ENCODE peak calls at places on chromosomes 2 and 18, in eight cellular contexts. One of them, this sample, is unnamed.

GRCh38 chr2:45005261-45006002 is 3.8 kb downstream of the SIX2 start:
- DNase-seq in LNCaP clone FGC: no peak
- DNase-seq in heart right ventricle: no peak
- DNase-seq in stomach: no peak
- DNase-seq in CD8-positive, alpha-beta T cell: no peak
- DNase-seq in BJ: no peak
- DNase-seq in psoas muscle: no peak
- DNase-seq in fibroblast of lung: no peak
- DNase-seq in this sample: no peak

GRCh38 chr18:12767580-12768155 is 64.8 kb downstream of the PSMG2 start:
- DNase-seq in fibroblast of lung: no peak
- DNase-seq in BJ: no peak
- DNase-seq in stomach: no peak
- DNase-seq in heart right ventricle: no peak
- DNase-seq in CD8-positive, alpha-beta T cell: no peak
- DNase-seq in psoas muscle: no peak
- DNase-seq in LNCaP clone FGC: no peak
- DNase-seq in this sample: no peak

GRCh38 chr2:5734866-5735861 is 43.0 kb downstream of the SOX11 start:
- DNase-seq in heart right ventricle: no peak
- DNase-seq in psoas muscle: no peak
- DNase-seq in stomach: no peak
- DNase-seq in LNCaP clone FGC: no peak
- DNase-seq in BJ: no peak
- DNase-seq in fibroblast of lung: no peak
- DNase-seq in CD8-positive, alpha-beta T cell: no peak
- DNase-seq in this sample: no peak

GRCh38 chr2:127673304-127674069 is 1.8 kb downstream of the LIMS2 start:
- DNase-seq in CD8-positive, alpha-beta T cell: peak
- DNase-seq in fibroblast of lung: no peak
- DNase-seq in psoas muscle: peak
- DNase-seq in BJ: no peak
- DNase-seq in stomach: peak
- DNase-seq in heart right ventricle: peak
- DNase-seq in LNCaP clone FGC: no peak
- DNase-seq in this sample: peak

GRCh38 chr2:36403675-36404230 is 48.2 kb downstream of the CRIM1 start:
- DNase-seq in fibroblast of lung: peak
- DNase-seq in heart right ventricle: no peak
- DNase-seq in CD8-positive, alpha-beta T cell: no peak
- DNase-seq in LNCaP clone FGC: no peak
- DNase-seq in stomach: no peak
- DNase-seq in BJ: peak
- DNase-seq in psoas muscle: no peak
- DNase-seq in this sample: peak

GRCh38 chr2:186379052-186379451 is 107.0 kb upstream of the ZC3H15 start:
- DNase-seq in psoas muscle: no peak
- DNase-seq in stomach: no peak
- DNase-seq in BJ: no peak
- DNase-seq in fibroblast of lung: peak
- DNase-seq in LNCaP clone FGC: no peak
- DNase-seq in CD8-positive, alpha-beta T cell: no peak
- DNase-seq in heart right ventricle: no peak
- DNase-seq in this sample: no peak

GRCh38 chr2:229650886-229651285 is 63.5 kb downstream of the DNER start:
- DNase-seq in stomach: no peak
- DNase-seq in heart right ventricle: no peak
- DNase-seq in BJ: no peak
- DNase-seq in LNCaP clone FGC: no peak
- DNase-seq in fibroblast of lung: no peak
- DNase-seq in psoas muscle: no peak
- DNase-seq in CD8-positive, alpha-beta T cell: no peak
- DNase-seq in this sample: no peak

GRCh38 chr2:96574364-96574763 is 37.8 kb downstream of the ARID5A start:
- DNase-seq in CD8-positive, alpha-beta T cell: no peak
- DNase-seq in heart right ventricle: no peak
- DNase-seq in BJ: no peak
- DNase-seq in LNCaP clone FGC: no peak
- DNase-seq in psoas muscle: no peak
- DNase-seq in stomach: no peak
- DNase-seq in fibroblast of lung: no peak
- DNase-seq in this sample: no peak

GRCh38 chr18:70132999-70133398 is 72.5 kb downstream of the RTTN start:
- DNase-seq in BJ: peak
- DNase-seq in CD8-positive, alpha-beta T cell: no peak
- DNase-seq in stomach: no peak
- DNase-seq in fibroblast of lung: peak
- DNase-seq in LNCaP clone FGC: peak
- DNase-seq in heart right ventricle: no peak
- DNase-seq in psoas muscle: no peak
- DNase-seq in this sample: peak

GRCh38 chr2:122980672-122981071 is 1044.4 kb upstream of the CNTNAP5 start:
- DNase-seq in BJ: no peak
- DNase-seq in LNCaP clone FGC: no peak
- DNase-seq in stomach: no peak
- DNase-seq in heart right ventricle: peak
- DNase-seq in fibroblast of lung: no peak
- DNase-seq in CD8-positive, alpha-beta T cell: no peak
- DNase-seq in psoas muscle: peak
- DNase-seq in this sample: no peak

GRCh38 chr18:62596145-62597005 is 73.5 kb downstream of the ZCCHC2 start:
- DNase-seq in psoas muscle: no peak
- DNase-seq in fibroblast of lung: peak
- DNase-seq in stomach: no peak
- DNase-seq in LNCaP clone FGC: no peak
- DNase-seq in CD8-positive, alpha-beta T cell: no peak
- DNase-seq in heart right ventricle: peak
- DNase-seq in BJ: no peak
- DNase-seq in this sample: no peak

GRCh38 chr2:105736145-105736544 is 8.6 kb upstream of the NCK2 start:
- DNase-seq in heart right ventricle: no peak
- DNase-seq in stomach: no peak
- DNase-seq in psoas muscle: no peak
- DNase-seq in LNCaP clone FGC: no peak
- DNase-seq in BJ: no peak
- DNase-seq in CD8-positive, alpha-beta T cell: peak
- DNase-seq in fibroblast of lung: no peak
- DNase-seq in this sample: no peak

GRCh38 chr2:69138793-69139510 is 126.0 kb downstream of the ANTXR1 start:
- DNase-seq in fibroblast of lung: peak
- DNase-seq in CD8-positive, alpha-beta T cell: no peak
- DNase-seq in psoas muscle: peak
- DNase-seq in heart right ventricle: no peak
- DNase-seq in BJ: peak
- DNase-seq in LNCaP clone FGC: peak
- DNase-seq in stomach: no peak
- DNase-seq in this sample: peak

GRCh38 chr2:205937193-205937592 is 148.8 kb downstream of the INO80D start:
- DNase-seq in BJ: no peak
- DNase-seq in stomach: no peak
- DNase-seq in fibroblast of lung: no peak
- DNase-seq in psoas muscle: no peak
- DNase-seq in CD8-positive, alpha-beta T cell: no peak
- DNase-seq in LNCaP clone FGC: no peak
- DNase-seq in heart right ventricle: no peak
- DNase-seq in this sample: no peak

GRCh38 chr2:238376884-238377391 is 49.8 kb upstream of the ASB1 start:
- DNase-seq in fibroblast of lung: peak
- DNase-seq in BJ: no peak
- DNase-seq in stomach: no peak
- DNase-seq in CD8-positive, alpha-beta T cell: no peak
- DNase-seq in psoas muscle: no peak
- DNase-seq in heart right ventricle: no peak
- DNase-seq in LNCaP clone FGC: no peak
- DNase-seq in this sample: no peak

GRCh38 chr18:58402247-58402646 is 226.6 kb downstream of the ALPK2 start:
- DNase-seq in BJ: no peak
- DNase-seq in psoas muscle: no peak
- DNase-seq in CD8-positive, alpha-beta T cell: no peak
- DNase-seq in heart right ventricle: no peak
- DNase-seq in fibroblast of lung: peak
- DNase-seq in LNCaP clone FGC: peak
- DNase-seq in stomach: no peak
- DNase-seq in this sample: peak

GRCh38 chr2:85578243-85579180 is 1.1 kb downstream of the VAMP8 start:
- DNase-seq in psoas muscle: peak
- DNase-seq in BJ: no peak
- DNase-seq in stomach: peak
- DNase-seq in heart right ventricle: peak
- DNase-seq in CD8-positive, alpha-beta T cell: no peak
- DNase-seq in fibroblast of lung: no peak
- DNase-seq in LNCaP clone FGC: no peak
- DNase-seq in this sample: no peak

GRCh38 chr2:85580206-85580605 is 2.8 kb downstream of the VAMP8 start:
- DNase-seq in fibroblast of lung: no peak
- DNase-seq in CD8-positive, alpha-beta T cell: no peak
- DNase-seq in psoas muscle: peak
- DNase-seq in stomach: no peak
- DNase-seq in BJ: no peak
- DNase-seq in heart right ventricle: no peak
- DNase-seq in LNCaP clone FGC: no peak
- DNase-seq in this sample: no peak

GRCh38 chr2:85577386-85578242 is at the start of gene VAMP8:
- DNase-seq in fibroblast of lung: no peak
- DNase-seq in stomach: peak
- DNase-seq in psoas muscle: peak
- DNase-seq in BJ: no peak
- DNase-seq in CD8-positive, alpha-beta T cell: peak
- DNase-seq in heart right ventricle: no peak
- DNase-seq in LNCaP clone FGC: peak
- DNase-seq in this sample: no peak

GRCh38 chr2:85577063-85577385 is 362 bp upstream of the VAMP8 start:
- DNase-seq in stomach: no peak
- DNase-seq in BJ: no peak
- DNase-seq in fibroblast of lung: no peak
- DNase-seq in LNCaP clone FGC: no peak
- DNase-seq in psoas muscle: peak
- DNase-seq in heart right ventricle: no peak
- DNase-seq in CD8-positive, alpha-beta T cell: no peak
- DNase-seq in this sample: no peak

GRCh38 chr2:85579266-85579935 is 2.0 kb downstream of the VAMP8 start:
- DNase-seq in CD8-positive, alpha-beta T cell: no peak
- DNase-seq in LNCaP clone FGC: no peak
- DNase-seq in psoas muscle: peak
- DNase-seq in fibroblast of lung: no peak
- DNase-seq in stomach: no peak
- DNase-seq in heart right ventricle: no peak
- DNase-seq in BJ: no peak
- DNase-seq in this sample: no peak
- H3K4me3 ChIP-seq in CD8-positive, alpha-beta T cell: peak
- H3K4me3 ChIP-seq in LNCaP clone FGC: no peak
- H3K4me3 ChIP-seq in psoas muscle: peak
- H3K4me3 ChIP-seq in fibroblast of lung: no peak
- H3K4me3 ChIP-seq in stomach: peak
- H3K4me3 ChIP-seq in heart right ventricle: peak
- H3K4me3 ChIP-seq in BJ: no peak
- H3K4me3 ChIP-seq in this sample: no peak

GRCh38 chr2:203720922-203721672 is 14.7 kb downstream of the CD28 start:
- DNase-seq in heart right ventricle: no peak
- DNase-seq in stomach: no peak
- DNase-seq in BJ: no peak
- DNase-seq in psoas muscle: no peak
- DNase-seq in fibroblast of lung: no peak
- DNase-seq in LNCaP clone FGC: peak
- DNase-seq in CD8-positive, alpha-beta T cell: no peak
- DNase-seq in this sample: no peak
- TF ChIP-seq CTCF in heart right ventricle: no peak
- TF ChIP-seq CTCF in stomach: no peak
- TF ChIP-seq CTCF in BJ: no peak
- TF ChIP-seq CTCF in psoas muscle: no peak
- TF ChIP-seq CTCF in fibroblast of lung: no peak
- TF ChIP-seq CTCF in LNCaP clone FGC: no peak
- TF ChIP-seq CTCF in CD8-positive, alpha-beta T cell: no peak
- TF ChIP-seq CTCF in this sample: no peak

GRCh38 chr2:35080231-35080905 is 1275.2 kb upstream of the CRIM1 start:
- DNase-seq in CD8-positive, alpha-beta T cell: no peak
- DNase-seq in heart right ventricle: no peak
- DNase-seq in LNCaP clone FGC: no peak
- DNase-seq in psoas muscle: no peak
- DNase-seq in BJ: no peak
- DNase-seq in fibroblast of lung: peak
- DNase-seq in stomach: no peak
- DNase-seq in this sample: no peak

GRCh38 chr2:35082072-35082471 is 1273.5 kb upstream of the CRIM1 start:
- DNase-seq in CD8-positive, alpha-beta T cell: no peak
- DNase-seq in stomach: no peak
- DNase-seq in LNCaP clone FGC: no peak
- DNase-seq in BJ: no peak
- DNase-seq in heart right ventricle: no peak
- DNase-seq in fibroblast of lung: no peak
- DNase-seq in psoas muscle: no peak
- DNase-seq in this sample: no peak

DNA sequence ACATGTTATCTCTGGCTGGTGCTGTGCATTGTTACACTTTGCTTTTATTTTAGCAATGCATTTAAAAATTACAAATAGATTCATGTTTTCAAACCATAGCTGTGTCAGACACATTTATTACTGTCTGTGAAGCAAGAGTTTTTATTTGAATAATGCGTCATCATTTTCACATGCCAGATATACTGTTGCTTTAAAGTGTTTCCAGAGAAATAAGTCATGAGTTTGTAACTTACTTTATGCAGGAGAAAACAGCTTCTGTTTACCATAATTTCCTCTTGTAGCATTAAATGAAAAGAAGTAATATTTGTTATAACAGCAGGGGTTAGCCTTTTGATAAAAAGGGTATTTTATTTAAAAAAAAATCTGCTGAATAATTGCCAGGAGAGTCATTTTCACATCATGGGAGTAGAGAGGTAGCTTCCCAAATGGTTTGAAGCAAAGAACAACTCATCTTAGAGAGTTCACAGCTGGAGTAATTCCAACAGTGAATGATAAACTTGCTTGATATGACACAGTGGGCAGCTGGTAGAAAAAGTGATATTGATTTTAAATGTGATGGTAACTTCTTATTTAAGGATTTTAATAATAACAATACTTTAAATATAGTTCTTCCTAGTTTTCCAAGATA is 1274.5 kb upstream of the CRIM1 start:
- DNase-seq in LNCaP clone FGC: no peak
- DNase-seq in stomach: no peak
- DNase-seq in BJ: no peak
- DNase-seq in psoas muscle: no peak
- DNase-seq in fibroblast of lung: peak
- DNase-seq in heart right ventricle: no peak
- DNase-seq in CD8-positive, alpha-beta T cell: no peak
- DNase-seq in this sample: no peak
- H3K4me3 ChIP-seq in LNCaP clone FGC: no peak
- H3K4me3 ChIP-seq in stomach: no peak
- H3K4me3 ChIP-seq in BJ: no peak
- H3K4me3 ChIP-seq in psoas muscle: no peak
- H3K4me3 ChIP-seq in fibroblast of lung: no peak
- H3K4me3 ChIP-seq in heart right ventricle: no peak
- H3K4me3 ChIP-seq in CD8-positive, alpha-beta T cell: no peak
- H3K4me3 ChIP-seq in this sample: no peak

DNA sequence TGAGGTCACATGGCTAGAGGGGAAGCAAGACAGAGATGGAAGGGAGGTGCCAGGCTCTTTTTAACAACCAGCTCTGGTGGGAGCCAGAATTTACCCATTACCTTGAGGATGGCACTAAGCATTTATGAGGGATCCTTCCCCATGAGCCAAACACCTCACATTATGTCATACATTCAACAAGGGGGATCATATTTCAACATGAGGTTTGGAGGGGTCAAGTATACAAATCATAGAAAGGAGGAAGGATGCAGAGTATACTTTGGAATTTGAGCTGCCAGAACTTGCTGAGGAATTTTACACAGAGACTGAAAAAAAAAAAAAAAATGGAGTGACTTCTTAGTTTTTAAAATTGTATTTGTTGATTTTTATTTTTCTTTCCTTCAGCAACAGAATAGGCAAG is 891.4 kb downstream of the CCDC85A start:
- DNase-seq in fibroblast of lung: peak
- DNase-seq in LNCaP clone FGC: no peak
- DNase-seq in BJ: no peak
- DNase-seq in stomach: no peak
- DNase-seq in heart right ventricle: no peak
- DNase-seq in CD8-positive, alpha-beta T cell: no peak
- DNase-seq in psoas muscle: no peak
- DNase-seq in this sample: no peak
- TF ChIP-seq CTCF in fibroblast of lung: no peak
- TF ChIP-seq CTCF in LNCaP clone FGC: no peak
- TF ChIP-seq CTCF in BJ: no peak
- TF ChIP-seq CTCF in stomach: no peak
- TF ChIP-seq CTCF in heart right ventricle: no peak
- TF ChIP-seq CTCF in CD8-positive, alpha-beta T cell: no peak
- TF ChIP-seq CTCF in psoas muscle: no peak
- TF ChIP-seq CTCF in this sample: no peak